ENCODE peak calls at places on chromosomes 11 and 22, in eight cellular contexts. K, W, I, D, R, Y, U and Q are unnamed samples.

GRCh38 chr11:108498816-108499408 is 728 bp upstream of the POGLUT3 start:
- DNase-seq in K (no peak), W (no peak), I (no peak), D (no peak), R (no peak), Y (no peak), U (no peak), Q (peak)

GRCh38 chr22:22940961-22941605 is 53.5 kb downstream of the IGLL5 start:
- DNase-seq in K (peak), W (no peak), I (no peak), D (no peak), R (no peak), Y (peak), U (no peak), Q (peak)

GRCh38 chr22:31296258-31296657 is 4.0 kb upstream of the PIK3IP1 start:
- DNase-seq in K (no peak), W (no peak), I (no peak), D (peak), R (no peak), Y (no peak), U (no peak), Q (no peak)

GRCh38 chr22:46848227-46848626 is 85.8 kb downstream of the TBC1D22A start:
- DNase-seq in K (no peak), W (no peak), I (no peak), D (peak), R (no peak), Y (no peak), U (no peak), Q (no peak)

GRCh38 chr11:134449713-134450112 is 37.7 kb upstream of the B3GAT1 start:
- DNase-seq in K (no peak), W (no peak), I (no peak), D (no peak), R (no peak), Y (no peak), U (no peak), Q (no peak)

GRCh38 chr22:44031111-44031963 is 7.2 kb downstream of the PARVB start:
- DNase-seq in K (no peak), W (no peak), I (no peak), D (no peak), R (no peak), Y (no peak), U (no peak), Q (no peak)

GRCh38 chr11:17015639-17016125 is 1.5 kb upstream of the PLEKHA7 start:
- DNase-seq in K (no peak), W (no peak), I (peak), D (no peak), R (no peak), Y (no peak), U (no peak), Q (no peak)

GRCh38 chr11:78323356-78323755 is 94.3 kb downstream of the GAB2 start:
- DNase-seq in K (no peak), W (no peak), I (no peak), D (no peak), R (no peak), Y (no peak), U (no peak), Q (no peak)

GRCh38 chr22:38298312-38299000 is 18.8 kb downstream of the CSNK1E start:
- DNase-seq in K (no peak), W (no peak), I (peak), D (no peak), R (no peak), Y (no peak), U (no peak), Q (no peak)

GRCh38 chr22:25746012-25746373 is 4.0 kb downstream of the MYO18B start:
- DNase-seq in K (no peak), W (no peak), I (peak), D (peak), R (no peak), Y (no peak), U (no peak), Q (no peak)

GRCh38 chr11:20000393-20001134 is 159.7 kb downstream of the DBX1 start:
- DNase-seq in K (no peak), W (no peak), I (no peak), D (no peak), R (no peak), Y (no peak), U (no peak), Q (no peak)

GRCh38 chr11:75159081-75159953 is 8.4 kb downstream of the SLCO2B1 start:
- DNase-seq in K (no peak), W (no peak), I (no peak), D (no peak), R (no peak), Y (no peak), U (no peak), Q (no peak)

GRCh38 chr11:66142370-66143263 is 72.5 kb downstream of the PACS1 start:
- DNase-seq in K (no peak), W (no peak), I (peak), D (peak), R (no peak), Y (no peak), U (no peak), Q (no peak)

GRCh38 chr11:19093976-19094375 is 23.0 kb upstream of the ZDHHC13 start:
- DNase-seq in K (no peak), W (no peak), I (peak), D (peak), R (no peak), Y (no peak), U (no peak), Q (no peak)

GRCh38 chr22:21861856-21862255 is 5.6 kb downstream of the MAPK1 start:
- DNase-seq in K (no peak), W (no peak), I (no peak), D (no peak), R (no peak), Y (no peak), U (no peak), Q (no peak)